ENCODE peak calls at places on chromosome 18, in six cellular contexts. X, M, K, S, T and R are unnamed samples.

GRCh38 chr18:49691177-49691608 is 122.1 kb downstream of the ACAA2 start:
- DNase-seq in X (no peak), M (no peak), K (no peak), S (no peak), T (no peak), R (no peak)

GRCh38 chr18:11357678-11358077 is 208.3 kb upstream of the PIEZO2 start:
- DNase-seq in X (no peak), M (no peak), K (no peak), S (no peak), T (no peak), R (no peak)

GRCh38 chr18:398866-399637 is 101.4 kb downstream of the COLEC12 start:
- DNase-seq in X (no peak), M (no peak), K (no peak), S (no peak), T (no peak), R (no peak)

GRCh38 chr18:44700652-44701051 is 20.0 kb downstream of the SETBP1 start:
- DNase-seq in X (no peak), M (no peak), K (peak), S (no peak), T (no peak), R (no peak)

GRCh38 chr18:54338230-54338629 is 19.4 kb downstream of the STARD6 start:
- DNase-seq in X (no peak), M (no peak), K (no peak), S (no peak), T (no peak), R (no peak)

GRCh38 chr18:2425426-2426317 is 145.6 kb downstream of the METTL4 start:
- DNase-seq in X (no peak), M (no peak), K (no peak), S (no peak), T (no peak), R (no peak)

GRCh38 chr18:10524507-10525425 is 1.1 kb upstream of the NAPG start:
- DNase-seq in X (no peak), M (no peak), K (peak), S (no peak), T (no peak), R (no peak)

GRCh38 chr18:46452820-46453219 is 204.2 kb downstream of the LOXHD1 start:
- DNase-seq in X (no peak), M (no peak), K (no peak), S (no peak), T (no peak), R (no peak)

GRCh38 chr18:36697905-36698304 is 130.9 kb downstream of the TPGS2 start:
- DNase-seq in X (no peak), M (no peak), K (no peak), S (no peak), T (no peak), R (no peak)

GRCh38 chr18:49949991-49950395 is 136.7 kb upstream of the ACAA2 start:
- DNase-seq in X (no peak), M (no peak), K (no peak), S (no peak), T (no peak), R (no peak)

GRCh38 chr18:72830109-72830508 is 37.7 kb downstream of the NETO1 start:
- DNase-seq in X (peak), M (no peak), K (no peak), S (peak), T (peak), R (no peak)

GRCh38 chr18:32911660-32912284 is 138.9 kb upstream of the KLHL14 start:
- DNase-seq in X (no peak), M (no peak), K (no peak), S (no peak), T (no peak), R (no peak)

GRCh38 chr18:50293039-50293438 is 5.5 kb upstream of the CXXC1 start:
- DNase-seq in X (no peak), M (no peak), K (no peak), S (no peak), T (no peak), R (no peak)

GRCh38 chr18:48792141-48792540 is 158.6 kb downstream of the SMAD7 start:
- DNase-seq in X (peak), M (no peak), K (peak), S (no peak), T (no peak), R (no peak)

GRCh38 chr18:59996370-59996966 is 96.7 kb downstream of the PMAIP1 start:
- DNase-seq in X (no peak), M (peak), K (no peak), S (peak), T (peak), R (peak)

GRCh38 chr18:79547413-79548076 is 132.1 kb upstream of the CTDP1 start:
- DNase-seq in X (no peak), M (no peak), K (no peak), S (no peak), T (no peak), R (no peak)

GRCh38 chr18:45916302-45916701 is 50.8 kb downstream of the EPG5 start:
- DNase-seq in X (no peak), M (no peak), K (no peak), S (peak), T (peak), R (peak)

GRCh38 chr18:6773777-6774176 is 44.3 kb downstream of the ARHGAP28 start:
- DNase-seq in X (no peak), M (no peak), K (no peak), S (no peak), T (peak), R (no peak)

GRCh38 chr18:4207383-4207782 is 247.7 kb downstream of the DLGAP1 start:
- DNase-seq in X (no peak), M (no peak), K (no peak), S (no peak), T (no peak), R (no peak)

GRCh38 chr18:7812431-7813063 is 245.4 kb downstream of the PTPRM start:
- DNase-seq in X (no peak), M (no peak), K (no peak), S (peak), T (no peak), R (no peak)

GRCh38 chr18:54162431-54162830 is 62.0 kb downstream of the MBD2 start:
- DNase-seq in X (no peak), M (no peak), K (no peak), S (no peak), T (no peak), R (no peak)

GRCh38 chr18:11500153-11501122 is 109.0 kb upstream of the SLC35G4 start:
- DNase-seq in X (no peak), M (no peak), K (no peak), S (peak), T (no peak), R (peak)

GRCh38 chr18:58947136-58947732 is 82.6 kb downstream of the ZNF532 start:
- DNase-seq in X (no peak), M (no peak), K (no peak), S (no peak), T (no peak), R (peak)
- H3K4me3 ChIP-seq in X (no peak), M (no peak), K (no peak), S (no peak), T (no peak), R (peak)

DNA sequence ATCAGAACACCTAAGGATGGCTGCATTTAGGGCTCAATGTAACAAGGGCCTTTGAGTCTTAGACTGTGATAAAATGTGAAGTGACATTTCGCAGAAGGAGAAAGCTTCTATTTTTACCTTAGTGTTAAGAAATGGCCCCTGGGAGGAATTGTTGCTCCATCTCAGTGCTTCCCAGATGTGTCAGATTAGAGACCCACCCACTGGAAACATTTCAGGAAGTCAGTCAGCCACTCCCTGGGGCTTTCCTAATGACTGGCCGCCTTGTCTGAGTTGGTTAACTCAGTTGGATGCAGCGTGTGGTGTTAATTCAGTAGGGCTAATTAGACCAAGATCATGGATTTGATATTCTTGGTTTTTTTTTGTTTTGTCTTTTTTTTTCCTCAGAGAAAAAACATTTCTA is 355.9 kb downstream of the PIK3C3 start:
- DNase-seq in X (peak), M (no peak), K (no peak), S (no peak), T (peak), R (no peak)
- TF ChIP-seq CTCF in X (no peak), M (no peak), K (no peak), S (no peak), T (no peak), R (no peak)

GRCh38 chr18:35029770-35030169 is 11.4 kb upstream of the MAPRE2 start:
- DNase-seq in X (no peak), M (no peak), K (no peak), S (no peak), T (no peak), R (peak)
- H3K4me3 ChIP-seq in X (peak), M (no peak), K (no peak), S (no peak), T (no peak), R (peak)

GRCh38 chr18:24403076-24403475 is 5.5 kb upstream of the OSBPL1A start:
- DNase-seq in X (no peak), M (no peak), K (no peak), S (no peak), T (no peak), R (no peak)

GRCh38 chr18:24398515-24398914 is 891 bp upstream of the OSBPL1A start:
- DNase-seq in X (no peak), M (no peak), K (no peak), S (peak), T (peak), R (no peak)

GRCh38 chr18:24400587-24400986 is 3.0 kb upstream of the OSBPL1A start:
- DNase-seq in X (no peak), M (no peak), K (no peak), S (no peak), T (no peak), R (no peak)

GRCh38 chr18:24404591-24404990 is 7.0 kb upstream of the OSBPL1A start:
- DNase-seq in X (no peak), M (no peak), K (no peak), S (no peak), T (no peak), R (no peak)

GRCh38 chr18:24402209-24402785 is 4.7 kb upstream of the OSBPL1A start:
- DNase-seq in X (no peak), M (peak), K (no peak), S (no peak), T (no peak), R (no peak)
- TF ChIP-seq CTCF in X (peak), M (peak), K (no peak), S (no peak), T (peak), R (peak)

DNA sequence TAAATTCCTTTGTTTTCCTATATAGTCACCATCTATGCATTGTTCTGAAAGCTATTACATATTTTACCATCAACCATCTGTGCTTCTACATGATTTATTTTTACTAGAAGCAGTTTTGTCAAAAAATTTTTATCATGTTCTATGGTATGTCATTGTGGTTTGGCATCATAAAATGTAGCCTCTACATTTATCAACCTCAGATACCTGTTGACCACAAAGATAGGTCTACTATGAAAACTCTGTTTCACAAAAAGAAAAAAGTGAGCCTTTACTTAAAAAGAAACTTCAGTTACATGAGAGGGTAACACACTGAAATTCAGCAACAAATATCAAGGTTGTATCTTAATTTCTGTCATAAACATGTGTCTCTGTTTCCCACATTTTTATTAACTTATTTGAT is 3.7 kb downstream of the BCL2 start:
- DNase-seq in X (no peak), M (no peak), K (no peak), S (no peak), T (no peak), R (peak)
- H3K4me3 ChIP-seq in X (no peak), M (peak), K (no peak), S (no peak), T (no peak), R (peak)

DNA sequence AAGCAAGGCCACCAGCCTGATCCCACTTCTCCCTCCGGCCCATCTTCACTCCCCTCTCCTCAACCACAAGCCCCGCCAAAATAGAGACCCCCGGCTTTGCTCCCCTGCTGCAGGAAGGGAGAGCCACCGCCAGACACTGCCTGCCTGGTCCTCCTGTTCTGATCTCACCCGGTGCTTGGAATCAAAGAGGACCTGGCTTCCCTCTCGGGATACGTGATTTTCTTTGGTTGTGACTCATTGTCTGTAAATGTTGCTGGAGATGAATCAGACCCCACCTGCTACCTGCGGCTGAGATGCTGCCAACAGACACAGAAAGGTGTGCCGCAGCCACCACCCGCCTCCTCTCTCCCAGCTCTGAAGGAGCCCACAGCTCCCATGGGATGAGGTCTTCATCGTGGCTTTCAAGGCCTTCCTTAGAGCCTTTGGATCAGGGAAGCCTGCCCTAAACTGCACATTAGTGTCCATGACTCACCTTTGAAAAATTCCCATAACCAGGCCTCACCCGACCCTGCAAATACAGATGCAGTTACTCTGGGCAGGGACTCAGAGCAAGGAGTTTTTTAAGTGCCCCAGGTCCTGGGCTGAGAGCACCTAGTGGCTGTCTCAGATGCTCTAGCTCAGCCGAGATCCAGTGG is 79.4 kb upstream of the ZNF532 start:
- DNase-seq in X (no peak), M (no peak), K (no peak), S (peak), T (no peak), R (no peak)
- TF ChIP-seq CTCF in X (no peak), M (no peak), K (no peak), S (no peak), T (no peak), R (no peak)

DNA sequence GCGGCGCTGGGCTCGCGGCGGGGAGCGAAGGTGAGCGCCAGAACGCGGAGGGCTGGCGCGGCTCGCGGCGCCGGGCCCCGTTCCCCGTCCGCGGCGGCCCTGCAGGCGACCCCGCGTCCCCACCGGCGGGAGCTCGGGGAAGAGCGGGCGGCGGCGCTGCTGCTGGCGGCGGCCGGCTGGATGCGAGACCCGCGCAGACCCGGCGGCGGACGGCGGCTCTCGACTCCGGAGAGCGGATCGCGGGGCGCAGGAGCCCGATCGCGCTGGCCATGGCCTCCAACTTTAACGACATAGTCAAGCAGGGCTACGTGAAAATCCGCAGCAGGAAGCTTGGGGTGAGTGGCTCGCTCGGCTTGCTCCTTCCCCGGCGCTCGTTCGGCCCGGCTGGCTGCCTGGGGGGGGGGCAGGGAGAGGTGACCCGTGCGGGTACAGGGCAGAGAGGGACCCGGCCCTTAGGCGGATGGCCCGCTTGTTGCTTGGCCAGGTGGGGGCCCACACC is 337 bp downstream of the DOK6 start:
- DNase-seq in X (peak), M (peak), K (peak), S (no peak), T (peak), R (no peak)
- H3K4me3 ChIP-seq in X (peak), M (peak), K (peak), S (no peak), T (peak), R (no peak)

GRCh38 chr18:5546660-5547059 is 2.9 kb upstream of the EPB41L3 start:
- DNase-seq in X (no peak), M (no peak), K (no peak), S (peak), T (peak), R (peak)
- TF ChIP-seq CTCF in X (peak), M (no peak), K (peak), S (peak), T (peak), R (no peak)